ENCODE peak calls at places on chromosome 9, in eight cellular contexts. One of them, this sample, is unnamed.
A peak's percentile ranks its signal among the peaks of the same experiment; 100 is the strongest.

GRCh38 chr9:130732131-130732530 is 38.6 kb downstream of the EXOSC2 start:
- DNase-seq in amniotic stem cell: no peak
- DNase-seq in dermis microvascular lymphatic vessel endothelial cell: no peak
- DNase-seq in tibial artery: no peak
- DNase-seq in glomerular endothelial cell: no peak
- DNase-seq in psoas muscle: no peak
- DNase-seq in activated naive CD4-positive, alpha-beta T cell treated with anti-CD3 and anti-CD28 coated beads, Interleukin-2, amount 10 ng/mL, durations not matched to agents 7 days and 5 days: no peak
- DNase-seq in AG08395: no peak
- DNase-seq in this sample: no peak

GRCh38 chr9:81868145-81868544 is 60.1 kb upstream of the SPATA31D4 start:
- DNase-seq in amniotic stem cell: no peak
- DNase-seq in dermis microvascular lymphatic vessel endothelial cell: no peak
- DNase-seq in tibial artery: no peak
- DNase-seq in glomerular endothelial cell: no peak
- DNase-seq in psoas muscle: no peak
- DNase-seq in activated naive CD4-positive, alpha-beta T cell treated with anti-CD3 and anti-CD28 coated beads, Interleukin-2, amount 10 ng/mL, durations not matched to agents 7 days and 5 days: no peak
- DNase-seq in AG08395: no peak
- DNase-seq in this sample: no peak

GRCh38 chr9:116837038-116837998 is 150.2 kb downstream of the TRIM32 start:
- DNase-seq in amniotic stem cell: no peak
- DNase-seq in dermis microvascular lymphatic vessel endothelial cell: no peak
- DNase-seq in tibial artery: no peak
- DNase-seq in glomerular endothelial cell: no peak
- DNase-seq in psoas muscle: no peak
- DNase-seq in activated naive CD4-positive, alpha-beta T cell treated with anti-CD3 and anti-CD28 coated beads, Interleukin-2, amount 10 ng/mL, durations not matched to agents 7 days and 5 days: no peak
- DNase-seq in AG08395: no peak
- DNase-seq in this sample: no peak

GRCh38 chr9:2872307-2872940 is 28.5 kb upstream of the PUM3 start:
- DNase-seq in amniotic stem cell: no peak
- DNase-seq in dermis microvascular lymphatic vessel endothelial cell: peak; percentile 27
- DNase-seq in tibial artery: no peak
- DNase-seq in glomerular endothelial cell: no peak
- DNase-seq in psoas muscle: no peak
- DNase-seq in activated naive CD4-positive, alpha-beta T cell treated with anti-CD3 and anti-CD28 coated beads, Interleukin-2, amount 10 ng/mL, durations not matched to agents 7 days and 5 days: no peak
- DNase-seq in AG08395: peak; percentile 63
- DNase-seq in this sample: no peak

GRCh38 chr9:94639045-94639995 is at the start of gene FBP1:
- DNase-seq in amniotic stem cell: no peak
- DNase-seq in dermis microvascular lymphatic vessel endothelial cell: no peak
- DNase-seq in tibial artery: peak; percentile 51
- DNase-seq in glomerular endothelial cell: no peak
- DNase-seq in psoas muscle: peak; percentile 52
- DNase-seq in activated naive CD4-positive, alpha-beta T cell treated with anti-CD3 and anti-CD28 coated beads, Interleukin-2, amount 10 ng/mL, durations not matched to agents 7 days and 5 days: peak; percentile 69
- DNase-seq in AG08395: no peak
- DNase-seq in this sample: peak; percentile 87

GRCh38 chr9:77764894-77765780 is 117.0 kb upstream of the GNA14 start:
- DNase-seq in amniotic stem cell: peak; percentile 5
- DNase-seq in dermis microvascular lymphatic vessel endothelial cell: peak; percentile 43
- DNase-seq in tibial artery: no peak
- DNase-seq in glomerular endothelial cell: no peak
- DNase-seq in psoas muscle: no peak
- DNase-seq in activated naive CD4-positive, alpha-beta T cell treated with anti-CD3 and anti-CD28 coated beads, Interleukin-2, amount 10 ng/mL, durations not matched to agents 7 days and 5 days: no peak
- DNase-seq in AG08395: peak; percentile 41
- DNase-seq in this sample: peak; percentile 38

GRCh38 chr9:133484671-133485437 is 6.0 kb upstream of the SLC2A6 start:
- DNase-seq in amniotic stem cell: no peak
- DNase-seq in dermis microvascular lymphatic vessel endothelial cell: no peak
- DNase-seq in tibial artery: no peak
- DNase-seq in glomerular endothelial cell: no peak
- DNase-seq in psoas muscle: no peak
- DNase-seq in activated naive CD4-positive, alpha-beta T cell treated with anti-CD3 and anti-CD28 coated beads, Interleukin-2, amount 10 ng/mL, durations not matched to agents 7 days and 5 days: no peak
- DNase-seq in AG08395: no peak
- DNase-seq in this sample: no peak

GRCh38 chr9:95629585-95629984 is 112.8 kb upstream of the PTCH1 start:
- DNase-seq in amniotic stem cell: no peak
- DNase-seq in dermis microvascular lymphatic vessel endothelial cell: no peak
- DNase-seq in tibial artery: no peak
- DNase-seq in glomerular endothelial cell: no peak
- DNase-seq in psoas muscle: no peak
- DNase-seq in activated naive CD4-positive, alpha-beta T cell treated with anti-CD3 and anti-CD28 coated beads, Interleukin-2, amount 10 ng/mL, durations not matched to agents 7 days and 5 days: no peak
- DNase-seq in AG08395: no peak
- DNase-seq in this sample: no peak

GRCh38 chr9:137305788-137306545 is 3.9 kb upstream of the NRARP start:
- DNase-seq in amniotic stem cell: no peak
- DNase-seq in dermis microvascular lymphatic vessel endothelial cell: no peak
- DNase-seq in tibial artery: no peak
- DNase-seq in glomerular endothelial cell: no peak
- DNase-seq in psoas muscle: no peak
- DNase-seq in activated naive CD4-positive, alpha-beta T cell treated with anti-CD3 and anti-CD28 coated beads, Interleukin-2, amount 10 ng/mL, durations not matched to agents 7 days and 5 days: peak; percentile 42
- DNase-seq in AG08395: no peak
- DNase-seq in this sample: no peak

GRCh38 chr9:93894691-93895079 is 60.5 kb downstream of the BARX1 start:
- DNase-seq in amniotic stem cell: no peak
- DNase-seq in dermis microvascular lymphatic vessel endothelial cell: no peak
- DNase-seq in tibial artery: no peak
- DNase-seq in glomerular endothelial cell: no peak
- DNase-seq in psoas muscle: no peak
- DNase-seq in activated naive CD4-positive, alpha-beta T cell treated with anti-CD3 and anti-CD28 coated beads, Interleukin-2, amount 10 ng/mL, durations not matched to agents 7 days and 5 days: peak; percentile 4
- DNase-seq in AG08395: no peak
- DNase-seq in this sample: no peak

GRCh38 chr9:135122316-135122715 is 34.8 kb downstream of the OLFM1 start:
- DNase-seq in amniotic stem cell: no peak
- DNase-seq in dermis microvascular lymphatic vessel endothelial cell: no peak
- DNase-seq in tibial artery: no peak
- DNase-seq in glomerular endothelial cell: no peak
- DNase-seq in psoas muscle: no peak
- DNase-seq in activated naive CD4-positive, alpha-beta T cell treated with anti-CD3 and anti-CD28 coated beads, Interleukin-2, amount 10 ng/mL, durations not matched to agents 7 days and 5 days: no peak
- DNase-seq in AG08395: no peak
- DNase-seq in this sample: no peak

GRCh38 chr9:28714175-28714574 is 1140.9 kb upstream of the C9orf72 start:
- DNase-seq in amniotic stem cell: no peak
- DNase-seq in dermis microvascular lymphatic vessel endothelial cell: no peak
- DNase-seq in tibial artery: no peak
- DNase-seq in glomerular endothelial cell: no peak
- DNase-seq in psoas muscle: no peak
- DNase-seq in activated naive CD4-positive, alpha-beta T cell treated with anti-CD3 and anti-CD28 coated beads, Interleukin-2, amount 10 ng/mL, durations not matched to agents 7 days and 5 days: no peak
- DNase-seq in AG08395: no peak
- DNase-seq in this sample: no peak

GRCh38 chr9:130844028-130844427 is 9.0 kb downstream of the ABL1 start:
- DNase-seq in amniotic stem cell: no peak
- DNase-seq in dermis microvascular lymphatic vessel endothelial cell: no peak
- DNase-seq in tibial artery: peak; percentile 46
- DNase-seq in glomerular endothelial cell: no peak
- DNase-seq in psoas muscle: peak; percentile 27
- DNase-seq in activated naive CD4-positive, alpha-beta T cell treated with anti-CD3 and anti-CD28 coated beads, Interleukin-2, amount 10 ng/mL, durations not matched to agents 7 days and 5 days: no peak
- DNase-seq in AG08395: no peak
- DNase-seq in this sample: no peak

GRCh38 chr9:80839821-80840670 is 849.3 kb downstream of the TLE1 start:
- DNase-seq in amniotic stem cell: no peak
- DNase-seq in dermis microvascular lymphatic vessel endothelial cell: no peak
- DNase-seq in tibial artery: no peak
- DNase-seq in glomerular endothelial cell: no peak
- DNase-seq in psoas muscle: no peak
- DNase-seq in activated naive CD4-positive, alpha-beta T cell treated with anti-CD3 and anti-CD28 coated beads, Interleukin-2, amount 10 ng/mL, durations not matched to agents 7 days and 5 days: no peak
- DNase-seq in AG08395: no peak
- DNase-seq in this sample: no peak

GRCh38 chr9:124309665-124310064 is 51.9 kb downstream of the NEK6 start:
- DNase-seq in amniotic stem cell: peak; percentile 86
- DNase-seq in dermis microvascular lymphatic vessel endothelial cell: peak; percentile 90
- DNase-seq in tibial artery: peak; percentile 62
- DNase-seq in glomerular endothelial cell: peak; percentile 83
- DNase-seq in psoas muscle: peak; percentile 44
- DNase-seq in activated naive CD4-positive, alpha-beta T cell treated with anti-CD3 and anti-CD28 coated beads, Interleukin-2, amount 10 ng/mL, durations not matched to agents 7 days and 5 days: no peak
- DNase-seq in AG08395: peak; percentile 96
- DNase-seq in this sample: no peak

GRCh38 chr9:95821999-95822398 is 53.5 kb upstream of the ERCC6L2 start:
- DNase-seq in amniotic stem cell: no peak
- DNase-seq in dermis microvascular lymphatic vessel endothelial cell: no peak
- DNase-seq in tibial artery: no peak
- DNase-seq in glomerular endothelial cell: no peak
- DNase-seq in psoas muscle: no peak
- DNase-seq in activated naive CD4-positive, alpha-beta T cell treated with anti-CD3 and anti-CD28 coated beads, Interleukin-2, amount 10 ng/mL, durations not matched to agents 7 days and 5 days: no peak
- DNase-seq in AG08395: no peak
- DNase-seq in this sample: no peak

GRCh38 chr9:111427186-111427585 is 57.0 kb downstream of the ECPAS start:
- DNase-seq in amniotic stem cell: no peak
- DNase-seq in dermis microvascular lymphatic vessel endothelial cell: no peak
- DNase-seq in tibial artery: no peak
- DNase-seq in glomerular endothelial cell: no peak
- DNase-seq in psoas muscle: no peak
- DNase-seq in activated naive CD4-positive, alpha-beta T cell treated with anti-CD3 and anti-CD28 coated beads, Interleukin-2, amount 10 ng/mL, durations not matched to agents 7 days and 5 days: no peak
- DNase-seq in AG08395: peak; percentile 57
- DNase-seq in this sample: peak; percentile 1

GRCh38 chr9:120558454-120558853 is 21.5 kb downstream of the CDK5RAP2 start:
- DNase-seq in amniotic stem cell: no peak
- DNase-seq in dermis microvascular lymphatic vessel endothelial cell: no peak
- DNase-seq in tibial artery: no peak
- DNase-seq in glomerular endothelial cell: no peak
- DNase-seq in psoas muscle: no peak
- DNase-seq in activated naive CD4-positive, alpha-beta T cell treated with anti-CD3 and anti-CD28 coated beads, Interleukin-2, amount 10 ng/mL, durations not matched to agents 7 days and 5 days: no peak
- DNase-seq in AG08395: no peak
- DNase-seq in this sample: no peak

GRCh38 chr9:35907732-35908483 is 1.4 kb upstream of the SPAAR start:
- DNase-seq in amniotic stem cell: peak; percentile 33
- DNase-seq in dermis microvascular lymphatic vessel endothelial cell: peak; percentile 61
- DNase-seq in tibial artery: peak; percentile 74
- DNase-seq in glomerular endothelial cell: peak; percentile 82
- DNase-seq in psoas muscle: peak; percentile 76
- DNase-seq in activated naive CD4-positive, alpha-beta T cell treated with anti-CD3 and anti-CD28 coated beads, Interleukin-2, amount 10 ng/mL, durations not matched to agents 7 days and 5 days: no peak
- DNase-seq in AG08395: peak; percentile 84
- DNase-seq in this sample: no peak

GRCh38 chr9:5073701-5074100 is 88.6 kb downstream of the JAK2 start:
- DNase-seq in amniotic stem cell: no peak
- DNase-seq in dermis microvascular lymphatic vessel endothelial cell: no peak
- DNase-seq in tibial artery: no peak
- DNase-seq in glomerular endothelial cell: no peak
- DNase-seq in psoas muscle: no peak
- DNase-seq in activated naive CD4-positive, alpha-beta T cell treated with anti-CD3 and anti-CD28 coated beads, Interleukin-2, amount 10 ng/mL, durations not matched to agents 7 days and 5 days: no peak
- DNase-seq in AG08395: no peak
- DNase-seq in this sample: no peak

GRCh38 chr9:88799706-88800682 is 191.3 kb upstream of the S1PR3 start:
- DNase-seq in amniotic stem cell: no peak
- DNase-seq in dermis microvascular lymphatic vessel endothelial cell: no peak
- DNase-seq in tibial artery: no peak
- DNase-seq in glomerular endothelial cell: no peak
- DNase-seq in psoas muscle: no peak
- DNase-seq in activated naive CD4-positive, alpha-beta T cell treated with anti-CD3 and anti-CD28 coated beads, Interleukin-2, amount 10 ng/mL, durations not matched to agents 7 days and 5 days: no peak
- DNase-seq in AG08395: no peak
- DNase-seq in this sample: no peak

GRCh38 chr9:16133032-16133431 is 580.2 kb downstream of the CCDC171 start:
- DNase-seq in amniotic stem cell: no peak
- DNase-seq in dermis microvascular lymphatic vessel endothelial cell: no peak
- DNase-seq in tibial artery: no peak
- DNase-seq in glomerular endothelial cell: no peak
- DNase-seq in psoas muscle: no peak
- DNase-seq in activated naive CD4-positive, alpha-beta T cell treated with anti-CD3 and anti-CD28 coated beads, Interleukin-2, amount 10 ng/mL, durations not matched to agents 7 days and 5 days: no peak
- DNase-seq in AG08395: no peak
- DNase-seq in this sample: no peak

GRCh38 chr9:129323376-129323998 is 145.4 kb upstream of the IER5L start:
- DNase-seq in amniotic stem cell: peak; percentile 18
- DNase-seq in dermis microvascular lymphatic vessel endothelial cell: no peak
- DNase-seq in tibial artery: peak; percentile 21
- DNase-seq in glomerular endothelial cell: no peak
- DNase-seq in psoas muscle: no peak
- DNase-seq in activated naive CD4-positive, alpha-beta T cell treated with anti-CD3 and anti-CD28 coated beads, Interleukin-2, amount 10 ng/mL, durations not matched to agents 7 days and 5 days: peak; percentile 16
- DNase-seq in AG08395: no peak
- DNase-seq in this sample: no peak

GRCh38 chr9:134591573-134591981 is 50.0 kb upstream of the COL5A1 start:
- DNase-seq in amniotic stem cell: peak; percentile 5
- DNase-seq in dermis microvascular lymphatic vessel endothelial cell: no peak
- DNase-seq in tibial artery: no peak
- DNase-seq in glomerular endothelial cell: no peak
- DNase-seq in psoas muscle: no peak
- DNase-seq in activated naive CD4-positive, alpha-beta T cell treated with anti-CD3 and anti-CD28 coated beads, Interleukin-2, amount 10 ng/mL, durations not matched to agents 7 days and 5 days: no peak
- DNase-seq in AG08395: peak; percentile 77
- DNase-seq in this sample: no peak

GRCh38 chr9:4497855-4498254 is 7.6 kb downstream of the SLC1A1 start:
- DNase-seq in amniotic stem cell: no peak
- DNase-seq in dermis microvascular lymphatic vessel endothelial cell: no peak
- DNase-seq in tibial artery: no peak
- DNase-seq in glomerular endothelial cell: no peak
- DNase-seq in psoas muscle: no peak
- DNase-seq in activated naive CD4-positive, alpha-beta T cell treated with anti-CD3 and anti-CD28 coated beads, Interleukin-2, amount 10 ng/mL, durations not matched to agents 7 days and 5 days: no peak
- DNase-seq in AG08395: peak; percentile 63
- DNase-seq in this sample: no peak

GRCh38 chr9:7067169-7067568 is 309.4 kb downstream of the KDM4C start:
- DNase-seq in amniotic stem cell: no peak
- DNase-seq in dermis microvascular lymphatic vessel endothelial cell: no peak
- DNase-seq in tibial artery: no peak
- DNase-seq in glomerular endothelial cell: no peak
- DNase-seq in psoas muscle: no peak
- DNase-seq in activated naive CD4-positive, alpha-beta T cell treated with anti-CD3 and anti-CD28 coated beads, Interleukin-2, amount 10 ng/mL, durations not matched to agents 7 days and 5 days: no peak
- DNase-seq in AG08395: no peak
- DNase-seq in this sample: no peak

GRCh38 chr9:76756273-76756650 is 8.0 kb upstream of the PCA3 start:
- DNase-seq in amniotic stem cell: no peak
- DNase-seq in dermis microvascular lymphatic vessel endothelial cell: no peak
- DNase-seq in tibial artery: peak; percentile 49
- DNase-seq in glomerular endothelial cell: no peak
- DNase-seq in psoas muscle: peak; percentile 19
- DNase-seq in activated naive CD4-positive, alpha-beta T cell treated with anti-CD3 and anti-CD28 coated beads, Interleukin-2, amount 10 ng/mL, durations not matched to agents 7 days and 5 days: no peak
- DNase-seq in AG08395: peak; percentile 75
- DNase-seq in this sample: peak; percentile 22

GRCh38 chr9:76107487-76107886 is 217.0 kb downstream of the PCSK5 start:
- DNase-seq in amniotic stem cell: no peak
- DNase-seq in dermis microvascular lymphatic vessel endothelial cell: no peak
- DNase-seq in tibial artery: peak; percentile 70
- DNase-seq in glomerular endothelial cell: no peak
- DNase-seq in psoas muscle: no peak
- DNase-seq in activated naive CD4-positive, alpha-beta T cell treated with anti-CD3 and anti-CD28 coated beads, Interleukin-2, amount 10 ng/mL, durations not matched to agents 7 days and 5 days: no peak
- DNase-seq in AG08395: peak; percentile 64
- DNase-seq in this sample: no peak

GRCh38 chr9:136791466-136792276 is 527 bp downstream of the TMEM141 start:
- DNase-seq in amniotic stem cell: no peak
- DNase-seq in dermis microvascular lymphatic vessel endothelial cell: no peak
- DNase-seq in tibial artery: peak; percentile 40
- DNase-seq in glomerular endothelial cell: no peak
- DNase-seq in psoas muscle: peak; percentile 50
- DNase-seq in activated naive CD4-positive, alpha-beta T cell treated with anti-CD3 and anti-CD28 coated beads, Interleukin-2, amount 10 ng/mL, durations not matched to agents 7 days and 5 days: peak; percentile 79
- DNase-seq in AG08395: no peak
- DNase-seq in this sample: peak; percentile 39

This sample was measured in AML-193.